ENCODE peak calls at places on chromosome 22, in nine cellular contexts. E, U, Q, Z, P, V, J, A and S are unnamed samples.

GRCh38 chr22:41237707-41238569 is 2.8 kb downstream of the CHADL start:
- DNase-seq in A (peak; percentile 79), Z (peak; percentile 61), J (peak; percentile 77), Q (no peak), P (peak; percentile 87), U (peak; percentile 71), V (peak; percentile 86), E (peak; percentile 87), S (peak; percentile 59)

GRCh38 chr22:23772315-23773246 is at the start of gene MMP11:
- DNase-seq in V (peak; percentile 88), A (peak; percentile 72), J (peak; percentile 82), Q (no peak), P (peak; percentile 60), Z (peak; percentile 95), U (peak; percentile 29), E (peak; percentile 86), S (peak; percentile 70)

GRCh38 chr22:31544481-31545480 is 48.4 kb downstream of the SFI1 start:
- DNase-seq in Z (no peak), E (no peak), J (no peak), Q (no peak), A (no peak), P (no peak), V (no peak), U (no peak), S (no peak)

GRCh38 chr22:20111045-20111688 is 4.7 kb upstream of the RANBP1 start:
- DNase-seq in U (peak; percentile 26), Q (peak; percentile 51), Z (peak; percentile 87), E (peak; percentile 38), J (peak; percentile 78), V (peak; percentile 69), A (peak; percentile 67), P (no peak), S (peak; percentile 54)

GRCh38 chr22:19143967-19144400 is 467 bp downstream of the ESS2 start:
- DNase-seq in Q (no peak), V (no peak), Z (no peak), E (no peak), A (peak; percentile 17), J (no peak), P (no peak), U (no peak), S (peak; percentile 71)

GRCh38 chr22:32204856-32205722 is at the start of gene RFPL2:
- DNase-seq in P (no peak), Z (peak; percentile 85), J (peak; percentile 92), A (no peak), U (no peak), V (peak; percentile 94), Q (peak; percentile 66), E (peak; percentile 90), S (peak; percentile 5)

GRCh38 chr22:32123657-32124056 is 35.4 kb downstream of the C22orf42 start:
- DNase-seq in P (no peak), V (peak; percentile 44), E (no peak), J (peak; percentile 81), Q (no peak), U (peak; percentile 24), A (no peak), Z (no peak), S (no peak)

GRCh38 chr22:17845340-17845739 is 71.1 kb upstream of the BID start:
- DNase-seq in P (no peak), U (no peak), E (no peak), A (no peak), Z (no peak), Q (no peak), V (no peak), J (no peak), S (no peak)

GRCh38 chr22:23753371-23753770 is 854 bp downstream of the VPREB3 start:
- DNase-seq in V (no peak), E (no peak), Q (no peak), A (peak; percentile 70), Z (no peak), U (no peak), J (no peak), P (no peak), S (no peak)

DNA sequence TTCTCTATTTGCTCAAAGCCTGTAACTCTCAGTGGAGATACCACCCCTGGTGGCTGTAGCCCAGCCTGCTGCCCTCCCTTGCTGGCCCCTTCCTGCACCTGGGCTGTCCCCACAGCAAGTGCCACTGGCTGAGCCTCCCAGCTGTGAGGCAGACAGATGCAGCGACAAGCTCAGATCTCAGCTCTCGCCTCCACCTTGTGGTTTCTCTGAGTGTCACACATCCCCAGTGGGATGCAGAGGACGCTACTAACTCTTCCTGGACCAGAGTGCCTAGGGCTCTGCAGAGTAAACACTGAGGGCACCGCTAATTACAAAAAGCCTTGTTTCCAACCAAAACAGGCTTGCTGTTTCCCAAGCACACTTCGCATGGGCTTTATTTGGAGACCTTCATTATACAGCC is 8.9 kb downstream of the YPEL1 start:
- DNase-seq in Q (peak; percentile 28), V (peak; percentile 81), A (peak; percentile 79), E (peak; percentile 51), P (peak; percentile 36), J (peak; percentile 87), U (peak; percentile 59), Z (peak; percentile 57), S (no peak)
- TF ChIP-seq EZH2phosphoT487 in Q (no peak), V (no peak), A (no peak), E (no peak), P (no peak), J (no peak), U (no peak), Z (no peak), S (no peak)

DNA sequence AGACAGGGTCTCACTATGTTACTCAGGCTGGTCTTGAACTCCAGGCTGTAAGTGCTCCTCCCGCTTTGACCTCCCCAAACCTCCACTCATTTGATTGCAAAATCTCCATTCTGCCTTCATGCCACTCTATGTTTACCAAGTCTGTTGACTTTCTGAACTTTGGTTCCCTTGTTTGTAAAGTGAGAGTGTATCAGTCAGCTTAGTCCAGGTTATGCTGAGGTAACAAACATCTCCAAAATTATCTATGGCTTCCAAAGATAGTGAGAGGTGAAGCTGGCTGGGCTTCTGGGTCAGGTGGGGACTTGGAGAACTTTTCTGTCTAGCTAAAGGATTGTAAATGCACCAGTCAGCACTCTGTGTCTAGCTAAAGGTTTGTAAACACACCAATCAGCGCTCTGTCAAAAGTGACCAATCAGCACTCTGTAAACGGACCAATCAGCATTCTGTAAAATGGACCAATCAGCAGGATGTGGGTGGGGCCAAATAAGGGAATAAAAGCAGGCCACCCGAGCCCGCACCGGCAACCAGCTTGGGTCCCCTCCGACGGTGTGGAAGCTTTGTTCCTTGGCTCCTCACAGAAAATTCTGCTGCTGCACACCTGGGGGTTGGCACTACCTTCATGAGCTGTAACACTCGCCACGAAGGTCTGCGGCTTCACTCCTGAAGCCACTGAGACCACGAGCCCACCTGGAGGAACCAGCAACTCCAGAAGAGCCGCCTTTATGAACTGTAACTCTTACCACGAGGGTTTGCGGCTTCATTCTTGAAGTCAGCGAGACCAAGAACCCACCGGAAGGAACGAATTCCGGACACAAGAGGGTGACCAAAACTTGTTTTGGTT is 109.3 kb downstream of the MIAT start:
- DNase-seq in U (no peak), E (no peak), P (no peak), Z (no peak), Q (no peak), V (no peak), A (no peak), J (no peak), S (no peak)
- TF ChIP-seq EZH2phosphoT487 in U (no peak), E (no peak), P (no peak), Z (no peak), Q (no peak), V (no peak), A (no peak), J (no peak), S (no peak)

DNA sequence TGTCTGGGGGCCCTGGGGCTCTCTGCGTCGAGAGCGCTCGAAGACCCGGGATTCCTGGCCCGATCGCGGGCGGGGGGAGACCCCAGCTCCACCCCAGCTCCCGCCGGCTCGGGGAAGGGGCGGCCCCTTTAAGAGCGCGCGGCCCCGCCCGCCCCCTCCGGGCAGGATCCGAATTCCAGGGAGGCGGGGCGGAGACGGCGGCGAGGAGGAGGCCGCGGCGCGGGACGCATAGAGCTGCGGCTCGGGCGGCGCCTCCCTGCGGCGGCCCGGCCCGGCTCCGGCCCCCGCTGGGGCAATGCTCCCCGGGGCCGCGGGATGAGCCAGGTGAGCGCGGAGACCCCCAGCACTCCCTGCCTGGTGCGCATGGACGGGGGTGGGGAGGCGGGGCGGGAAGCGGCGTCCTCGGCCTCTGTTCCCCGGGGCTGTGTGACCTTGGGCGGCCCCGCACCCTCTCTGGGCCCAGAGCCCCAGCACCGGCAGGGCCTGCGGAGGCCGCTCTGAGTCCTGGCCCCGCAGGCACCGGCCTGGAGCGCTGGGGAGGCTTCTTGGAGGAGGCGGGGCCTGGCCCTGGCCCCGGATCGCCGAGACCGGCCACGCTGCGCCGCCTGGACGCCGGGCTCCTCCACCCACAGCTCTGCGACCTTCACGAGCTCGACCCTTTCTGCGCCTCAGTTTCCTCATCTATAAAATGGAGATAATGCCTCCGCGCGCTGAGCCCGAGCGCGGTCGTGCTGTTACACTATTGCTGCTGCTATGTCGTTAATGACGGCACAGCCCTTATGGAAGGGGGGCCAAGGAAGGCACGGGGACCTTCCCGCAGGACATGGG is 594 bp downstream of the GAS2L1 start:
- DNase-seq in J (peak; percentile 93), V (peak; percentile 95), U (peak; percentile 80), Q (no peak), Z (peak; percentile 93), A (no peak), E (peak; percentile 92), P (peak; percentile 48), S (peak; percentile 94)
- TF ChIP-seq EZH2phosphoT487 in J (no peak), V (no peak), U (no peak), Q (no peak), Z (no peak), A (no peak), E (no peak), P (no peak), S (no peak)

GRCh38 chr22:26548303-26548702 is 36.0 kb upstream of the TFIP11 start:
- DNase-seq in E (no peak), Q (no peak), J (no peak), U (no peak), A (no peak), P (no peak), V (no peak), Z (no peak), S (no peak)

GRCh38 chr22:26551568-26551967 is 38.4 kb downstream of the TPST2 start:
- DNase-seq in P (no peak), Z (no peak), Q (no peak), U (no peak), A (no peak), V (no peak), J (no peak), E (no peak), S (no peak)

GRCh38 chr22:26550498-26551033 is 38.3 kb upstream of the TFIP11 start:
- DNase-seq in V (peak; percentile 55), P (no peak), A (no peak), Z (no peak), J (peak; percentile 36), E (no peak), Q (no peak), U (peak; percentile 3), S (peak; percentile 85)

GRCh38 chr22:26548984-26549383 is 36.7 kb upstream of the TFIP11 start:
- DNase-seq in Q (no peak), V (no peak), J (no peak), U (no peak), E (no peak), Z (no peak), P (no peak), A (no peak), S (no peak)

DNA sequence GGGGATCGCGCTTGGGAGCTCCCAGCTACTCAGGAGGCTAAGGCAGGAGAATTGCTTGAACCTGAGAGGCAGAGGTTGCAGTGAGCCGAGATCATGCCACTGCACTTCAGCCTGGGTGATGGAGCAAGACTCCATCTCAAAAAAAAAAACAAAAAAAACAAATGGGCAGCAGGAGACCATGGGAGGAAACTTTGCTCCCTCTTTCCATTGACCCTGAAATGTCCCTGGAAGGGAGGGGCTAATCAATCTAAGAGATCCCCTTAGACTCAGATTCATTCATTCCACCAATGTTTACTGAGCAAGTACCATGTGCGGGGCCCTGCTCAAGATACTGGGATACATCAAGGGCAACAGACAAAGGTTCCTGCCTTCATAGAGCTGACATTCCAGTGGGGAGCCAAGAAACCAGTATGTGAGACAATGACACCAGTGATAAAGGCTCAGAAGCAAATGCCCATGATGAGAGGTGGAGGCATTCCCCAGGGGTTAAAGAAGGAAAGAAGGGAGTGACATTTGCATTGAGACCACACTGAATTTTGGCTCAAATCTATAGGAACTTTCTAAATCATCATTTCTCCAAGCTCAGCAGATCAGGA is 37.7 kb upstream of the TFIP11 start:
- DNase-seq in E (no peak), P (no peak), U (no peak), J (no peak), V (no peak), Q (no peak), A (no peak), Z (no peak), S (no peak)
- TF ChIP-seq EZH2phosphoT487 in E (no peak), P (no peak), U (no peak), J (no peak), V (no peak), Q (no peak), A (no peak), Z (no peak), S (no peak)